ENCODE peak calls at places on chromosomes 4 and X, in four cellular contexts. H is aorta; E is stimulated activated CD4-positive, alpha-beta T cell treated with anti-CD3 and anti-CD28 coated beads, Interleukin-12 subunit alpha, Interleukin-12 subunit beta, amount 100 ng/mL, for 4 hours; T is ELF-1. J is an unnamed sample.
A peak's percentile ranks its signal among the peaks of the same experiment; 100 is the strongest.

GRCh38 chr4:39699676-39700409 is 1.9 kb downstream of the UBE2K start:
- DNase-seq in H (no peak), E (no peak), T (no peak), J (no peak)

GRCh38 chr4:182531555-182532162 is 288.5 kb downstream of the TENM3 start:
- DNase-seq in T (no peak), E (no peak), H (no peak), J (no peak)

GRCh38 chrX:23333842-23334535 is 660 bp upstream of the PTCHD1 start:
- DNase-seq in E (no peak), H (peak; percentile 78), T (peak; percentile 70), J (peak; percentile 67)

GRCh38 chr4:87911252-87911774 is 64.2 kb upstream of the SPP1 start:
- DNase-seq in E (no peak), T (no peak), H (no peak), J (no peak)

GRCh38 chr4:8642651-8643321 is 50.2 kb downstream of the CPZ start:
- DNase-seq in E (no peak), T (no peak), H (peak; percentile 20), J (no peak)

GRCh38 chrX:10620121-10620699 is at the start of gene MID1:
- DNase-seq in E (no peak), H (peak; percentile 83), T (peak; percentile 94), J (peak; percentile 89)

GRCh38 chr4:99574530-99575314 is at the start of gene MTTP:
- DNase-seq in T (no peak), E (no peak), H (no peak), J (no peak)

GRCh38 chr4:72631296-72631695 is 62.3 kb upstream of the ADAMTS3 start:
- DNase-seq in E (no peak), T (no peak), H (peak; percentile 55), J (no peak)

GRCh38 chr4:2935762-2936743 is 27.2 kb downstream of the NOP14 start:
- DNase-seq in E (peak; percentile 62), T (no peak), H (peak; percentile 67), J (peak; percentile 75)

GRCh38 chr4:41360911-41361830 is 104.4 kb downstream of the UCHL1 start:
- DNase-seq in H (peak; percentile 80), E (no peak), T (peak; percentile 54), J (peak; percentile 76)

GRCh38 chr4:24644983-24645764 is 60.8 kb upstream of the DHX15 start:
- DNase-seq in T (no peak), H (no peak), E (no peak), J (no peak)